ENCODE peak calls at places on chromosomes 13 and 19, in five cellular contexts. W is neural progenitor cell, U is HS-5, G is germinal center, N is HCEC 1CT. C is an unnamed sample.

GRCh38 chr19:38019427-38019724 is 112.4 kb downstream of the SIPA1L3 start:
- DNase-seq in W (no peak), U (no peak), G (no peak), N (no peak), C (no peak)

GRCh38 chr13:113904411-113904810 is 40.5 kb upstream of the GAS6 start:
- DNase-seq in W (peak; percentile 75), U (no peak), G (no peak), N (peak; percentile 37), C (peak; percentile 38)

GRCh38 chr19:55179570-55180484 is at the start of gene SYT5:
- DNase-seq in W (peak; percentile 82), U (no peak), G (peak; percentile 79), N (no peak), C (peak; percentile 39)

GRCh38 chr13:21670883-21671792 is at the start of gene FGF9:
- DNase-seq in W (peak; percentile 96), U (no peak), G (peak; percentile 87), N (peak; percentile 80), C (peak; percentile 78)

GRCh38 chr19:15529774-15530372 is 21.5 kb downstream of the CYP4F22 start:
- DNase-seq in W (no peak), U (peak; percentile 50), G (no peak), N (no peak), C (peak; percentile 64)

GRCh38 chr19:55585658-55586339 is 5.2 kb upstream of the ZNF579 start:
- DNase-seq in W (peak; percentile 89), U (no peak), G (peak; percentile 55), N (peak; percentile 56), C (no peak)

GRCh38 chr13:48954086-48954485 is 21.6 kb upstream of the FNDC3A start:
- DNase-seq in W (no peak), U (no peak), G (no peak), N (no peak), C (no peak)

GRCh38 chr13:54445865-54446264 is 1417.3 kb downstream of the OLFM4 start:
- DNase-seq in W (no peak), U (no peak), G (no peak), N (no peak), C (no peak)

GRCh38 chr19:7191946-7192691 is 102.1 kb downstream of the INSR start:
- DNase-seq in W (no peak), U (no peak), G (no peak), N (no peak), C (no peak)

GRCh38 chr19:44675516-44675915 is 4.2 kb downstream of the CEACAM19 start:
- DNase-seq in W (no peak), U (no peak), G (no peak), N (no peak), C (no peak)

GRCh38 chr19:54207908-54208783 is 7.5 kb downstream of the RPS9 start:
- DNase-seq in W (no peak), U (no peak), G (no peak), N (peak; percentile 37), C (peak; percentile 44)

GRCh38 chr13:26112843-26113242 is 61.0 kb upstream of the SHISA2 start:
- DNase-seq in W (peak; percentile 18), U (no peak), G (no peak), N (no peak), C (peak; percentile 12)

GRCh38 chr19:2969104-2969504 is 8.3 kb upstream of the TLE6 start:
- DNase-seq in W (no peak), U (no peak), G (no peak), N (no peak), C (no peak)

GRCh38 chr19:28465317-28466086 is 747.4 kb downstream of the UQCRFS1 start:
- DNase-seq in W (no peak), U (no peak), G (no peak), N (no peak), C (no peak)

GRCh38 chr13:80177327-80177726 is 163.6 kb downstream of the SPRY2 start:
- DNase-seq in W (no peak), U (no peak), G (no peak), N (no peak), C (no peak)

GRCh38 chr19:30439271-30439750 is 67.1 kb downstream of the ZNF536 start:
- DNase-seq in W (no peak), U (no peak), G (no peak), N (no peak), C (no peak)

GRCh38 chr13:28325022-28325421 is 169.9 kb downstream of the FLT1 start:
- DNase-seq in W (no peak), U (no peak), G (no peak), N (no peak), C (no peak)

GRCh38 chr13:107865643-107866006 is 349.7 kb downstream of the LIG4 start:
- DNase-seq in W (no peak), U (no peak), G (no peak), N (peak; percentile 42), C (no peak)

GRCh38 chr19:42311612-42312160 is 1.4 kb upstream of the TMEM145 start:
- DNase-seq in W (peak; percentile 45), U (no peak), G (no peak), N (no peak), C (peak; percentile 30)

GRCh38 chr13:74751739-74752138 is 617.5 kb upstream of the KLF12 start:
- DNase-seq in W (no peak), U (no peak), G (no peak), N (no peak), C (no peak)